ENCODE peak calls at places on chromosomes 11 and 22, in seven cellular contexts. One of them, this sample, is unnamed.

GRCh38 chr11:57315491-57315890 is 9.3 kb downstream of the TNKS1BP1 start:
- DNase-seq in breast epithelium: no peak
- DNase-seq in GM23248: no peak
- DNase-seq in neuronal stem cell: no peak
- DNase-seq in CD8-positive, alpha-beta memory T cell: no peak
- DNase-seq in uterus: no peak
- DNase-seq in right lobe of liver: peak
- DNase-seq in this sample: no peak

GRCh38 chr11:75603791-75604736 is 42.0 kb downstream of the SERPINH1 start:
- DNase-seq in GM23248: peak
- DNase-seq in breast epithelium: no peak
- DNase-seq in uterus: no peak
- DNase-seq in neuronal stem cell: no peak
- DNase-seq in CD8-positive, alpha-beta memory T cell: no peak
- DNase-seq in right lobe of liver: no peak
- DNase-seq in this sample: no peak

GRCh38 chr22:16824718-16825687 is at the start of gene XKR3:
- DNase-seq in breast epithelium: no peak
- DNase-seq in GM23248: peak
- DNase-seq in CD8-positive, alpha-beta memory T cell: no peak
- DNase-seq in right lobe of liver: no peak
- DNase-seq in uterus: no peak
- DNase-seq in neuronal stem cell: no peak
- DNase-seq in this sample: peak

GRCh38 chr11:71580057-71581003 is 2.3 kb downstream of the KRTAP5-11 start:
- DNase-seq in CD8-positive, alpha-beta memory T cell: no peak
- DNase-seq in right lobe of liver: peak
- DNase-seq in GM23248: peak
- DNase-seq in uterus: peak
- DNase-seq in breast epithelium: peak
- DNase-seq in neuronal stem cell: peak
- DNase-seq in this sample: peak

GRCh38 chr22:50218996-50219727 is 18.4 kb downstream of the SELENOO start:
- DNase-seq in neuronal stem cell: no peak
- DNase-seq in uterus: peak
- DNase-seq in right lobe of liver: peak
- DNase-seq in CD8-positive, alpha-beta memory T cell: no peak
- DNase-seq in breast epithelium: peak
- DNase-seq in GM23248: peak
- DNase-seq in this sample: no peak

GRCh38 chr11:126102436-126102894 is 39.8 kb upstream of the CDON start:
- DNase-seq in uterus: peak
- DNase-seq in CD8-positive, alpha-beta memory T cell: no peak
- DNase-seq in breast epithelium: no peak
- DNase-seq in right lobe of liver: no peak
- DNase-seq in neuronal stem cell: no peak
- DNase-seq in GM23248: peak
- DNase-seq in this sample: no peak

GRCh38 chr11:78698612-78699011 is 123.9 kb upstream of the NARS2 start:
- DNase-seq in CD8-positive, alpha-beta memory T cell: no peak
- DNase-seq in right lobe of liver: no peak
- DNase-seq in GM23248: peak
- DNase-seq in uterus: no peak
- DNase-seq in breast epithelium: no peak
- DNase-seq in neuronal stem cell: no peak
- DNase-seq in this sample: no peak

GRCh38 chr11:5178046-5178837 is 22.2 kb downstream of the OR51V1 start:
- DNase-seq in right lobe of liver: no peak
- DNase-seq in neuronal stem cell: no peak
- DNase-seq in uterus: no peak
- DNase-seq in CD8-positive, alpha-beta memory T cell: no peak
- DNase-seq in GM23248: no peak
- DNase-seq in breast epithelium: no peak
- DNase-seq in this sample: no peak

GRCh38 chr11:69325446-69325845 is 31.5 kb downstream of the MYEOV start:
- DNase-seq in CD8-positive, alpha-beta memory T cell: no peak
- DNase-seq in GM23248: no peak
- DNase-seq in right lobe of liver: no peak
- DNase-seq in uterus: no peak
- DNase-seq in neuronal stem cell: no peak
- DNase-seq in breast epithelium: no peak
- DNase-seq in this sample: no peak

GRCh38 chr22:25125693-25126357 is 73.8 kb upstream of the CRYBB3 start:
- DNase-seq in breast epithelium: no peak
- DNase-seq in GM23248: no peak
- DNase-seq in CD8-positive, alpha-beta memory T cell: no peak
- DNase-seq in right lobe of liver: no peak
- DNase-seq in uterus: no peak
- DNase-seq in neuronal stem cell: no peak
- DNase-seq in this sample: no peak

GRCh38 chr11:109426442-109426841 is 4.5 kb downstream of the C11orf87 start:
- DNase-seq in right lobe of liver: no peak
- DNase-seq in CD8-positive, alpha-beta memory T cell: no peak
- DNase-seq in neuronal stem cell: no peak
- DNase-seq in GM23248: peak
- DNase-seq in uterus: no peak
- DNase-seq in breast epithelium: no peak
- DNase-seq in this sample: no peak

GRCh38 chr11:95650271-95650670 is 139.3 kb downstream of the FAM76B start:
- DNase-seq in right lobe of liver: no peak
- DNase-seq in neuronal stem cell: no peak
- DNase-seq in uterus: no peak
- DNase-seq in breast epithelium: no peak
- DNase-seq in GM23248: no peak
- DNase-seq in CD8-positive, alpha-beta memory T cell: no peak
- DNase-seq in this sample: no peak

GRCh38 chr22:35426801-35427140 is 26.8 kb downstream of the MCM5 start:
- DNase-seq in CD8-positive, alpha-beta memory T cell: no peak
- DNase-seq in GM23248: no peak
- DNase-seq in uterus: no peak
- DNase-seq in neuronal stem cell: peak
- DNase-seq in right lobe of liver: no peak
- DNase-seq in breast epithelium: no peak
- DNase-seq in this sample: no peak

GRCh38 chr11:2714871-2715270 is 15.1 kb upstream of the KCNQ1OT1 start:
- DNase-seq in CD8-positive, alpha-beta memory T cell: no peak
- DNase-seq in GM23248: no peak
- DNase-seq in breast epithelium: no peak
- DNase-seq in uterus: no peak
- DNase-seq in neuronal stem cell: no peak
- DNase-seq in right lobe of liver: no peak
- DNase-seq in this sample: no peak

GRCh38 chr11:3894128-3894731 is 38.8 kb downstream of the STIM1 start:
- DNase-seq in GM23248: peak
- DNase-seq in breast epithelium: no peak
- DNase-seq in neuronal stem cell: no peak
- DNase-seq in right lobe of liver: no peak
- DNase-seq in uterus: no peak
- DNase-seq in CD8-positive, alpha-beta memory T cell: no peak
- DNase-seq in this sample: peak

GRCh38 chr11:47599821-47600377 is 5.7 kb upstream of the C1QTNF4 start:
- DNase-seq in neuronal stem cell: no peak
- DNase-seq in GM23248: no peak
- DNase-seq in uterus: no peak
- DNase-seq in right lobe of liver: no peak
- DNase-seq in breast epithelium: no peak
- DNase-seq in CD8-positive, alpha-beta memory T cell: no peak
- DNase-seq in this sample: no peak

GRCh38 chr11:118111019-118111743 is 24.4 kb upstream of the SMIM35 start:
- DNase-seq in CD8-positive, alpha-beta memory T cell: no peak
- DNase-seq in breast epithelium: no peak
- DNase-seq in GM23248: no peak
- DNase-seq in uterus: no peak
- DNase-seq in neuronal stem cell: no peak
- DNase-seq in right lobe of liver: no peak
- DNase-seq in this sample: no peak

GRCh38 chr22:26995222-26995621 is 337.8 kb downstream of the MIAT start:
- DNase-seq in breast epithelium: no peak
- DNase-seq in right lobe of liver: no peak
- DNase-seq in CD8-positive, alpha-beta memory T cell: no peak
- DNase-seq in GM23248: no peak
- DNase-seq in uterus: peak
- DNase-seq in neuronal stem cell: no peak
- DNase-seq in this sample: no peak

GRCh38 chr11:36577859-36578258 is 10.1 kb downstream of the RAG1 start:
- DNase-seq in neuronal stem cell: no peak
- DNase-seq in CD8-positive, alpha-beta memory T cell: no peak
- DNase-seq in right lobe of liver: no peak
- DNase-seq in uterus: no peak
- DNase-seq in breast epithelium: no peak
- DNase-seq in GM23248: peak
- DNase-seq in this sample: no peak

GRCh38 chr11:103927535-103927934 is 108.9 kb upstream of the DDI1 start:
- DNase-seq in neuronal stem cell: no peak
- DNase-seq in GM23248: peak
- DNase-seq in uterus: no peak
- DNase-seq in breast epithelium: no peak
- DNase-seq in CD8-positive, alpha-beta memory T cell: no peak
- DNase-seq in right lobe of liver: no peak
- DNase-seq in this sample: peak

GRCh38 chr11:46541593-46542371 is 52.0 kb downstream of the AMBRA1 start:
- DNase-seq in right lobe of liver: peak
- DNase-seq in GM23248: no peak
- DNase-seq in neuronal stem cell: no peak
- DNase-seq in CD8-positive, alpha-beta memory T cell: no peak
- DNase-seq in breast epithelium: peak
- DNase-seq in uterus: no peak
- DNase-seq in this sample: no peak

DNA sequence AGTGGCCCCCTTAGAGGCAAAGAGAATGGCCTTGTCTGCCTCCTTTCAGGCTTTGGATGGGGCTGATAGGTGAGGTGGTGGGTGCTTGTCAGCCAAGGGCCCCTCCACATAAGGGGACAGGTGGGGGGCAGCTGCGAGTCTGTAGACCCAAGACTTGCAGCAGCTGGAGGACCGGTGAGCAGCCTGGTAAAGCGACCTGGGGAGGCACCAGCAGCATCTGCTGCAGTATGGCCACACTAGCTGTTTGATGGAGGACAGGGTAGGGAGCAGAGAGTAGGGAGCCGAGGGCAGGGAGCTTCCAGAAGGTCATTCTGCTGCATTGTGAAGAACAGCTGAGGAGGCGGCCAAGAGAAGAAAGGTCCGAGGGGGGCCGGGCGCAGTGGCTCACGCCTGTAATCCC is 16.8 kb upstream of the MRTFA start:
- DNase-seq in GM23248: no peak
- DNase-seq in uterus: no peak
- DNase-seq in breast epithelium: no peak
- DNase-seq in right lobe of liver: no peak
- DNase-seq in CD8-positive, alpha-beta memory T cell: no peak
- DNase-seq in neuronal stem cell: no peak
- DNase-seq in this sample: no peak
- H3K27ac ChIP-seq in GM23248: no peak
- H3K27ac ChIP-seq in uterus: no peak
- H3K27ac ChIP-seq in breast epithelium: peak
- H3K27ac ChIP-seq in right lobe of liver: no peak
- H3K27ac ChIP-seq in CD8-positive, alpha-beta memory T cell: no peak
- H3K27ac ChIP-seq in neuronal stem cell: no peak
- H3K27ac ChIP-seq in this sample: no peak

DNA sequence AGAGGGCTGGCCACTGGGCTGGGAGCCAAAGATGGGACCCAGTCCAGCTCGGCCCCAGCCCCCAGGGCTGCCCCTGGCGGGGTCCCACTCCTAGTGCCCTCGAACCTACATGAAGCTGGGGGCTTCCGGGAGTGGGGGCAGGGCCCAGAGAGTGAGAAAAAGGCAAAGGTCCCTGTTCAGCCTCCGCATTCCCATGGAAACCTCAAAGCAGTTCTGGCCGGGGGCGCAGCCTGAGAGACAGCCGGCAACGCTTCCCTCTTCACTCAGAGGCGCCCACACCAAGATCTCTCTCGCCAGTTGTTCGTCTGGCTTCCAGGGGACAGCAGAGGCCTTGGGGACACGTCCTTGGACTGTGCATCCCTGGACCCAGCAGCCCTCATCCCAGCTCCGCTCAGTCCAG is 22.3 kb upstream of the ARHGAP8 start:
- DNase-seq in uterus: no peak
- DNase-seq in right lobe of liver: peak
- DNase-seq in neuronal stem cell: no peak
- DNase-seq in CD8-positive, alpha-beta memory T cell: no peak
- DNase-seq in breast epithelium: no peak
- DNase-seq in GM23248: no peak
- DNase-seq in this sample: no peak
- H3K4me3 ChIP-seq in uterus: no peak
- H3K4me3 ChIP-seq in right lobe of liver: no peak
- H3K4me3 ChIP-seq in neuronal stem cell: no peak
- H3K4me3 ChIP-seq in CD8-positive, alpha-beta memory T cell: no peak
- H3K4me3 ChIP-seq in breast epithelium: no peak
- H3K4me3 ChIP-seq in GM23248: no peak
- H3K4me3 ChIP-seq in this sample: no peak

GRCh38 chr11:37788141-37788877 is 1190.3 kb upstream of the RAG2 start:
- DNase-seq in GM23248: no peak
- DNase-seq in breast epithelium: no peak
- DNase-seq in right lobe of liver: no peak
- DNase-seq in uterus: no peak
- DNase-seq in CD8-positive, alpha-beta memory T cell: no peak
- DNase-seq in neuronal stem cell: no peak
- DNase-seq in this sample: no peak
- H3K27ac ChIP-seq in GM23248: no peak
- H3K27ac ChIP-seq in breast epithelium: no peak
- H3K27ac ChIP-seq in right lobe of liver: no peak
- H3K27ac ChIP-seq in uterus: no peak
- H3K27ac ChIP-seq in CD8-positive, alpha-beta memory T cell: no peak
- H3K27ac ChIP-seq in neuronal stem cell: no peak
- H3K27ac ChIP-seq in this sample: no peak

DNA sequence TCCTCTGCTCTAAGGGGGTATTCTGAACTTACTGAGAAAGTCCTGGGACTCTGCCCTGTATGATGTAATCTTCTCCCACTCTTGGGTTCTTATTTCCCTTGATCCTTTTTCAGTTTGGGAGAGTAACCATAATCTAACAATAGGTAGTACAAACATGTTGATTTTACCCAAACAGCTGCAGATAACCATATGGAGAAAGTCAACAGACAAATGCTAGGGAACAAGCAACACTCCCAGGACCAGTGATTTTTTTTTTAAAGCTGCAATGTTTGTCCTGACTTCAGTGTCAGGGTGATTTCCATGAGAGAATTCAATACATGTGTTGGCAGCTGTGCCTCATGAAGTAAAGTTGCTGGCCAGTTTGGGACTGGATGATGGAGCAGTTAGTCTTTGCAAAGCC is 156.5 kb downstream of the FCHSD2 start:
- DNase-seq in neuronal stem cell: no peak
- DNase-seq in GM23248: no peak
- DNase-seq in uterus: no peak
- DNase-seq in CD8-positive, alpha-beta memory T cell: no peak
- DNase-seq in breast epithelium: no peak
- DNase-seq in right lobe of liver: no peak
- DNase-seq in this sample: no peak
- H3K4me3 ChIP-seq in neuronal stem cell: no peak
- H3K4me3 ChIP-seq in GM23248: no peak
- H3K4me3 ChIP-seq in uterus: no peak
- H3K4me3 ChIP-seq in CD8-positive, alpha-beta memory T cell: no peak
- H3K4me3 ChIP-seq in breast epithelium: no peak
- H3K4me3 ChIP-seq in right lobe of liver: no peak
- H3K4me3 ChIP-seq in this sample: no peak

This sample was measured in OCI-LY7.